ENCODE peak calls at places on chromosomes 13 and 19, in nine cellular contexts. One of them, this sample, is unnamed.

GRCh38 chr13:25882732-25883357 is 169.0 kb downstream of the SHISA2 start:
- DNase-seq in foreskin fibroblast: no peak
- DNase-seq in adipocyte: peak; percentile 10
- DNase-seq in breast epithelium: no peak
- DNase-seq in dorsolateral prefrontal cortex: no peak
- DNase-seq in body of pancreas: no peak
- DNase-seq in fibroblast of mammary gland: no peak
- DNase-seq in HFF-Myc: no peak
- DNase-seq in transverse colon: no peak
- DNase-seq in this sample: peak; percentile 39

GRCh38 chr19:2659856-2660432 is 42.5 kb downstream of the GNG7 start:
- DNase-seq in foreskin fibroblast: no peak
- DNase-seq in adipocyte: no peak
- DNase-seq in breast epithelium: no peak
- DNase-seq in dorsolateral prefrontal cortex: no peak
- DNase-seq in body of pancreas: no peak
- DNase-seq in fibroblast of mammary gland: no peak
- DNase-seq in HFF-Myc: no peak
- DNase-seq in transverse colon: no peak
- DNase-seq in this sample: no peak

GRCh38 chr13:99124695-99125334 is 75.8 kb upstream of the UBAC2 start:
- DNase-seq in foreskin fibroblast: peak; percentile 49
- DNase-seq in adipocyte: peak; percentile 78
- DNase-seq in breast epithelium: no peak
- DNase-seq in dorsolateral prefrontal cortex: no peak
- DNase-seq in body of pancreas: no peak
- DNase-seq in fibroblast of mammary gland: peak; percentile 64
- DNase-seq in HFF-Myc: peak; percentile 9
- DNase-seq in transverse colon: no peak
- DNase-seq in this sample: no peak

GRCh38 chr13:39765801-39766463 is 110.5 kb downstream of the COG6 start:
- DNase-seq in foreskin fibroblast: peak; percentile 66
- DNase-seq in adipocyte: peak; percentile 45
- DNase-seq in breast epithelium: no peak
- DNase-seq in dorsolateral prefrontal cortex: peak; percentile 62
- DNase-seq in body of pancreas: peak; percentile 50
- DNase-seq in fibroblast of mammary gland: peak; percentile 29
- DNase-seq in HFF-Myc: no peak
- DNase-seq in transverse colon: peak; percentile 76
- DNase-seq in this sample: peak; percentile 38

GRCh38 chr13:20403826-20404225 is 121.8 kb downstream of the CRYL1 start:
- DNase-seq in foreskin fibroblast: no peak
- DNase-seq in adipocyte: no peak
- DNase-seq in breast epithelium: no peak
- DNase-seq in dorsolateral prefrontal cortex: no peak
- DNase-seq in body of pancreas: no peak
- DNase-seq in fibroblast of mammary gland: no peak
- DNase-seq in HFF-Myc: no peak
- DNase-seq in transverse colon: no peak
- DNase-seq in this sample: no peak

GRCh38 chr19:3987619-3988371 is 2.5 kb upstream of the EEF2 start:
- DNase-seq in foreskin fibroblast: peak; percentile 92
- DNase-seq in adipocyte: peak; percentile 94
- DNase-seq in breast epithelium: peak; percentile 79
- DNase-seq in dorsolateral prefrontal cortex: peak; percentile 85
- DNase-seq in body of pancreas: peak; percentile 95
- DNase-seq in fibroblast of mammary gland: peak; percentile 78
- DNase-seq in HFF-Myc: peak; percentile 48
- DNase-seq in transverse colon: peak; percentile 93
- DNase-seq in this sample: peak; percentile 92

GRCh38 chr13:24505256-24505655 is 7.3 kb downstream of the PARP4 start:
- DNase-seq in foreskin fibroblast: peak; percentile 24
- DNase-seq in adipocyte: no peak
- DNase-seq in breast epithelium: no peak
- DNase-seq in dorsolateral prefrontal cortex: no peak
- DNase-seq in body of pancreas: no peak
- DNase-seq in fibroblast of mammary gland: peak; percentile 36
- DNase-seq in HFF-Myc: no peak
- DNase-seq in transverse colon: no peak
- DNase-seq in this sample: no peak

GRCh38 chr19:3837332-3837731 is 31.5 kb downstream of the ZFR2 start:
- DNase-seq in foreskin fibroblast: no peak
- DNase-seq in adipocyte: no peak
- DNase-seq in breast epithelium: no peak
- DNase-seq in dorsolateral prefrontal cortex: no peak
- DNase-seq in body of pancreas: no peak
- DNase-seq in fibroblast of mammary gland: no peak
- DNase-seq in HFF-Myc: no peak
- DNase-seq in transverse colon: no peak
- DNase-seq in this sample: no peak

GRCh38 chr13:30868806-30869470 is 37.1 kb upstream of the MEDAG start:
- DNase-seq in foreskin fibroblast: peak; percentile 42
- DNase-seq in adipocyte: no peak
- DNase-seq in breast epithelium: no peak
- DNase-seq in dorsolateral prefrontal cortex: no peak
- DNase-seq in body of pancreas: no peak
- DNase-seq in fibroblast of mammary gland: peak; percentile 75
- DNase-seq in HFF-Myc: no peak
- DNase-seq in transverse colon: no peak
- DNase-seq in this sample: no peak

GRCh38 chr19:45766919-45767346 is 2.1 kb downstream of the SIX5 start:
- DNase-seq in foreskin fibroblast: peak; percentile 60
- DNase-seq in adipocyte: peak; percentile 49
- DNase-seq in breast epithelium: no peak
- DNase-seq in dorsolateral prefrontal cortex: no peak
- DNase-seq in body of pancreas: no peak
- DNase-seq in fibroblast of mammary gland: no peak
- DNase-seq in HFF-Myc: no peak
- DNase-seq in transverse colon: no peak
- DNase-seq in this sample: no peak
- H3K4me3 ChIP-seq in foreskin fibroblast: peak overlapping the region; percentile 70
- H3K4me3 ChIP-seq in adipocyte: peak overlapping the region; percentile 95
- H3K4me3 ChIP-seq in breast epithelium: peak overlapping the region; percentile 78
- H3K4me3 ChIP-seq in dorsolateral prefrontal cortex: peak overlapping the region; percentile 73
- H3K4me3 ChIP-seq in body of pancreas: peak overlapping the region; percentile 60
- H3K4me3 ChIP-seq in fibroblast of mammary gland: peak overlapping the region; percentile 73
- H3K4me3 ChIP-seq in HFF-Myc: peak overlapping the region; percentile 77
- H3K4me3 ChIP-seq in transverse colon: peak overlapping the region; percentile 75
- H3K4me3 ChIP-seq in this sample: peak overlapping the region; percentile 92

GRCh38 chr19:1286859-1287621 is 1.4 kb downstream of the EFNA2 start:
- DNase-seq in foreskin fibroblast: no peak
- DNase-seq in adipocyte: no peak
- DNase-seq in breast epithelium: no peak
- DNase-seq in dorsolateral prefrontal cortex: no peak
- DNase-seq in body of pancreas: no peak
- DNase-seq in fibroblast of mammary gland: no peak
- DNase-seq in HFF-Myc: no peak
- DNase-seq in transverse colon: no peak
- DNase-seq in this sample: peak; percentile 78
- H3K4me3 ChIP-seq in foreskin fibroblast: no peak overlapping the region
- H3K4me3 ChIP-seq in adipocyte: no peak overlapping the region
- H3K4me3 ChIP-seq in breast epithelium: no peak overlapping the region
- H3K4me3 ChIP-seq in dorsolateral prefrontal cortex: peak overlapping the region; percentile 35
- H3K4me3 ChIP-seq in body of pancreas: no peak overlapping the region
- H3K4me3 ChIP-seq in fibroblast of mammary gland: no peak overlapping the region
- H3K4me3 ChIP-seq in HFF-Myc: no peak overlapping the region
- H3K4me3 ChIP-seq in transverse colon: peak overlapping the region; percentile 54
- H3K4me3 ChIP-seq in this sample: peak overlapping the region; percentile 40

DNA sequence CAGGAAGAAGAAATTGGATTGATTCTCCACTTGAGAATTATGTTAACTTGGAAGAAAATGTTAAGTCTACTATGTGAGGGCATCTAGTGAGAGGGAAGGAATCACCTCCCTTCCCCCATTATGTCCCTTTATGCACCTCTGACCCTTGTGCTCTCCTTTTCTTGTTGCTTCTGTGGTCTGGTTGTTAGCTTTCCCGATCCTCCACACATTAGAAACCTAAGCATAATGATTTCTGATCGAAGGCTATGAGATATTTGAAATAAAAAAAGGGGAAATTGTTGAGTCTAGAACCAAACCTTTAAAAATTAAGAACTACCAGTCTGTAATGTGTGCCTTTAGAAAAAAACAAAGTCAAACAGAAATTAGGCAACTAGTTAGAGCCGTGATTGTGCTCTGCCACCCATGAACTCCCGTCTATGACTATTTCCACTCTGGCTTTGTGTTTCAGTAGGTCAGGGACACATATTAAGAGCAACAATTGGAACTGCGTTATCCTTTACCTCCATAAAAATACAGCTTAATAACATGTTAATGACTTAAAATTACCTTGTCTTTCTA is 463 bp upstream of the GPC6 start:
- DNase-seq in foreskin fibroblast: no peak
- DNase-seq in adipocyte: no peak
- DNase-seq in breast epithelium: no peak
- DNase-seq in dorsolateral prefrontal cortex: no peak
- DNase-seq in body of pancreas: no peak
- DNase-seq in fibroblast of mammary gland: no peak
- DNase-seq in HFF-Myc: no peak
- DNase-seq in transverse colon: no peak
- DNase-seq in this sample: no peak
- H3K4me3 ChIP-seq in foreskin fibroblast: peak overlapping the region; percentile 82
- H3K4me3 ChIP-seq in adipocyte: peak overlapping the region; percentile 97
- H3K4me3 ChIP-seq in breast epithelium: peak overlapping the region; percentile 71
- H3K4me3 ChIP-seq in dorsolateral prefrontal cortex: peak overlapping the region; percentile 65
- H3K4me3 ChIP-seq in body of pancreas: peak overlapping the region; percentile 34
- H3K4me3 ChIP-seq in fibroblast of mammary gland: peak overlapping the region; percentile 82
- H3K4me3 ChIP-seq in HFF-Myc: peak overlapping the region; percentile 76
- H3K4me3 ChIP-seq in transverse colon: peak overlapping the region; percentile 46
- H3K4me3 ChIP-seq in this sample: peak overlapping the region; percentile 96

GRCh38 chr19:17871878-17872250 is at the start of gene SLC5A5:
- DNase-seq in foreskin fibroblast: no peak
- DNase-seq in adipocyte: no peak
- DNase-seq in breast epithelium: no peak
- DNase-seq in dorsolateral prefrontal cortex: no peak
- DNase-seq in body of pancreas: no peak
- DNase-seq in fibroblast of mammary gland: no peak
- DNase-seq in HFF-Myc: no peak
- DNase-seq in transverse colon: no peak
- DNase-seq in this sample: peak; percentile 78

GRCh38 chr19:17874423-17875135 is 2.8 kb downstream of the SLC5A5 start:
- DNase-seq in foreskin fibroblast: no peak
- DNase-seq in adipocyte: no peak
- DNase-seq in breast epithelium: no peak
- DNase-seq in dorsolateral prefrontal cortex: no peak
- DNase-seq in body of pancreas: no peak
- DNase-seq in fibroblast of mammary gland: no peak
- DNase-seq in HFF-Myc: no peak
- DNase-seq in transverse colon: no peak
- DNase-seq in this sample: no peak

GRCh38 chr19:17871032-17871877 is 490 bp upstream of the SLC5A5 start:
- DNase-seq in foreskin fibroblast: no peak
- DNase-seq in adipocyte: no peak
- DNase-seq in breast epithelium: no peak
- DNase-seq in dorsolateral prefrontal cortex: no peak
- DNase-seq in body of pancreas: no peak
- DNase-seq in fibroblast of mammary gland: no peak
- DNase-seq in HFF-Myc: no peak
- DNase-seq in transverse colon: no peak
- DNase-seq in this sample: peak; percentile 19

GRCh38 chr19:17872251-17873001 is 681 bp downstream of the SLC5A5 start:
- DNase-seq in foreskin fibroblast: no peak
- DNase-seq in adipocyte: no peak
- DNase-seq in breast epithelium: no peak
- DNase-seq in dorsolateral prefrontal cortex: no peak
- DNase-seq in body of pancreas: no peak
- DNase-seq in fibroblast of mammary gland: no peak
- DNase-seq in HFF-Myc: no peak
- DNase-seq in transverse colon: no peak
- DNase-seq in this sample: peak; percentile 57

DNA sequence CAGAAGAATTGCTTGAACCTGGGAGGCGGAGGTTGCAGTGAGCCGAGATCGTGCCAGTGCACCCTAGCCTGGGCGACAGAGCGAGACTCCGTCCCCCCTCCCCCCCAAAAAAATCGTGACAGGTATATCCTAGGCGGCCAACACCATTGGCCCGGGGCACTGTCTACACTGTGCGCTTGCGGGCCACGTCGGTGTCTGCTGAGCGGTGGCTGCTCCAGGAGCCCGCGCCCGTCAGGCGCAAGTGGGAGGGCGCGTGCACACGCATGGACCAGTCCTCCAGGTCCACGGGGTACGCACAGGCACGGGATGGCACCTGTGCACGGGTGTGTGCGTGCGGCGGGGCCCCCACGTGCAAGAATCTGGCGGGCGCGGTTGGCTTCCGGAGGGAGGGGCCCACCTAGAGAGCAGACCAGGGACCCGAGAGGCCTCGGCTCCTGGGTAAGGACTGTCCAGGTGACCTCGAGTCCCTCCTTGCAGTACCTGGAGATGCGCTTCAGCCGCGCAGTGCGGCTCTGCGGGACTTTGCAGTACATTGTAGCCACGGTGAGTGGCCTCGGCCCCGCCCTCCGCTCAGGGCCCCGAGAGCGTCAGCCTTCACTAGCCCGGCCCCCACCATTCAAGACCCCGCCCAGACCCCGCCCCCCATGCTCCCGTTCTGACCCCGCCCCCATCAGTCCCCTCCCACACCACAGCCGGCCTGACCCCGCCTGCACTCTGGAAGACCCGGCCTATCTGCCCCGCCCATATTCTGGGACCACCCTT is 2.1 kb downstream of the SLC5A5 start:
- DNase-seq in foreskin fibroblast: peak; percentile 56
- DNase-seq in adipocyte: no peak
- DNase-seq in breast epithelium: no peak
- DNase-seq in dorsolateral prefrontal cortex: no peak
- DNase-seq in body of pancreas: peak; percentile 51
- DNase-seq in fibroblast of mammary gland: no peak
- DNase-seq in HFF-Myc: no peak
- DNase-seq in transverse colon: peak; percentile 53
- DNase-seq in this sample: peak; percentile 99
- H3K4me3 ChIP-seq in foreskin fibroblast: no peak overlapping the region
- H3K4me3 ChIP-seq in adipocyte: no peak overlapping the region
- H3K4me3 ChIP-seq in breast epithelium: no peak overlapping the region
- H3K4me3 ChIP-seq in dorsolateral prefrontal cortex: no peak overlapping the region
- H3K4me3 ChIP-seq in body of pancreas: no peak overlapping the region
- H3K4me3 ChIP-seq in fibroblast of mammary gland: no peak overlapping the region
- H3K4me3 ChIP-seq in HFF-Myc: peak overlapping the region; percentile 7
- H3K4me3 ChIP-seq in transverse colon: peak overlapping the region; percentile 31
- H3K4me3 ChIP-seq in this sample: peak overlapping the region; percentile 70

DNA sequence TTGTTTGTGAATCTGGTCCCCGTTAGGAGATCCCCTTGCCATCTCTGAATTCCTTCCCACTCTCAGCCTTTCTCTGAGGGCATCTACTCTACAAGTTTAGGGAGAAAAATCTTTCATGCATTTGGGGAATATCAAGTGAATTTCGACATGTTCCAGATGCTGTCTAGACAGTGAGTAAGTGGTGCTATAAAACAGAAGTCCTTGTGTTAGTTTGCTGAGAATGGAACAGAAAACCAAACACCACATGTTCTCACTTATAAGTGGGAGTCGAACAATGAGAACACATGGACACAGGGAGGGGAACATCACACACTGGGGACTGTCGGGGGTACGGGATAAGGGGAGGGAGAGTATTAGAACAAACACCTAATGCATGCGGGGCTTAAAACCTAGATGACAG is 5.1 kb downstream of the OR7A10 start:
- DNase-seq in foreskin fibroblast: peak; percentile 2
- DNase-seq in adipocyte: no peak
- DNase-seq in breast epithelium: no peak
- DNase-seq in dorsolateral prefrontal cortex: no peak
- DNase-seq in body of pancreas: no peak
- DNase-seq in fibroblast of mammary gland: peak; percentile 28
- DNase-seq in HFF-Myc: no peak
- DNase-seq in transverse colon: no peak
- DNase-seq in this sample: no peak
- H3K4me3 ChIP-seq in foreskin fibroblast: no peak overlapping the region
- H3K4me3 ChIP-seq in adipocyte: no peak overlapping the region
- H3K4me3 ChIP-seq in breast epithelium: no peak overlapping the region
- H3K4me3 ChIP-seq in dorsolateral prefrontal cortex: no peak overlapping the region
- H3K4me3 ChIP-seq in body of pancreas: no peak overlapping the region
- H3K4me3 ChIP-seq in fibroblast of mammary gland: no peak overlapping the region
- H3K4me3 ChIP-seq in HFF-Myc: no peak overlapping the region
- H3K4me3 ChIP-seq in transverse colon: no peak overlapping the region
- H3K4me3 ChIP-seq in this sample: no peak overlapping the region

GRCh38 chr13:97866346-97866745 is 87.1 kb upstream of the IPO5 start:
- DNase-seq in foreskin fibroblast: no peak
- DNase-seq in adipocyte: no peak
- DNase-seq in breast epithelium: no peak
- DNase-seq in dorsolateral prefrontal cortex: no peak
- DNase-seq in body of pancreas: no peak
- DNase-seq in fibroblast of mammary gland: no peak
- DNase-seq in HFF-Myc: no peak
- DNase-seq in transverse colon: no peak
- DNase-seq in this sample: no peak
- H3K4me3 ChIP-seq in foreskin fibroblast: no peak overlapping the region
- H3K4me3 ChIP-seq in adipocyte: no peak overlapping the region
- H3K4me3 ChIP-seq in breast epithelium: no peak overlapping the region
- H3K4me3 ChIP-seq in dorsolateral prefrontal cortex: no peak overlapping the region
- H3K4me3 ChIP-seq in body of pancreas: no peak overlapping the region
- H3K4me3 ChIP-seq in fibroblast of mammary gland: no peak overlapping the region
- H3K4me3 ChIP-seq in HFF-Myc: no peak overlapping the region
- H3K4me3 ChIP-seq in transverse colon: no peak overlapping the region
- H3K4me3 ChIP-seq in this sample: no peak overlapping the region